ENCODE peak calls at places on chromosomes 12 and 14, in ten cellular contexts. E, C, R, S, P, Y, J, I, G and T are unnamed samples.

GRCh38 chr12:98456583-98457573 is 58.5 kb upstream of the TMPO start:
- DNase-seq in G (no peak), Y (peak), J (no peak), E (no peak), C (peak), I (no peak), R (peak), S (no peak), P (no peak), T (no peak)

GRCh38 chr12:95918194-95918993 is 24.0 kb downstream of the CCDC38 start:
- DNase-seq in C (no peak), E (peak), I (peak), J (peak), S (peak), P (peak), R (peak), G (peak), Y (peak), T (no peak)

GRCh38 chr14:76377675-76378074 is 1.7 kb downstream of the ESRRB start:
- DNase-seq in R (no peak), P (no peak), S (no peak), J (no peak), C (no peak), I (no peak), G (no peak), E (no peak), Y (no peak), T (no peak)

GRCh38 chr14:105410642-105411016 is 9.0 kb upstream of the MTA1 start:
- DNase-seq in P (no peak), R (no peak), J (no peak), G (no peak), E (no peak), I (no peak), S (no peak), Y (no peak), C (no peak), T (no peak)

GRCh38 chr12:124130717-124131670 is 158.0 kb downstream of the ZNF664 start:
- DNase-seq in P (no peak), Y (no peak), G (no peak), S (peak), E (no peak), J (no peak), C (no peak), R (no peak), I (no peak), T (no peak)

GRCh38 chr12:107477946-107478610 is 207.5 kb upstream of the PWP1 start:
- DNase-seq in S (no peak), G (no peak), P (no peak), E (no peak), R (no peak), I (no peak), C (no peak), J (no peak), Y (peak), T (no peak)

GRCh38 chr12:26125451-26126339 is 858 bp upstream of the BHLHE41 start:
- DNase-seq in J (peak), C (peak), I (peak), P (no peak), E (peak), R (peak), Y (peak), G (peak), S (no peak), T (no peak)

GRCh38 chr12:77323778-77324415 is 258.5 kb upstream of the E2F7 start:
- DNase-seq in J (no peak), R (no peak), P (no peak), G (no peak), S (no peak), I (no peak), E (no peak), Y (no peak), C (no peak), T (no peak)

GRCh38 chr12:54419088-54419887 is at the start of gene ITGA5:
- DNase-seq in E (peak), C (peak), P (no peak), S (no peak), J (peak), I (peak), G (peak), Y (peak), R (no peak), T (no peak)

GRCh38 chr14:82963756-82964155 is 1430.1 kb upstream of the SEL1L start:
- DNase-seq in J (no peak), P (no peak), C (no peak), E (no peak), I (no peak), S (no peak), Y (no peak), R (no peak), G (no peak), T (no peak)

GRCh38 chr14:105930572-105930971 is 404.2 kb downstream of the TMEM121 start:
- DNase-seq in E (no peak), R (no peak), S (no peak), G (no peak), P (no peak), C (no peak), Y (no peak), I (no peak), J (no peak), T (no peak)

GRCh38 chr14:71733210-71733883 is 198.9 kb upstream of the RGS6 start:
- DNase-seq in G (no peak), I (no peak), Y (peak), J (no peak), E (no peak), C (no peak), S (no peak), R (no peak), P (peak), T (no peak)

GRCh38 chr12:96466939-96467751 is 22.2 kb upstream of the CFAP54 start:
- DNase-seq in Y (no peak), C (no peak), P (no peak), S (no peak), R (no peak), J (no peak), I (no peak), G (no peak), E (no peak), T (peak)

GRCh38 chr14:77014004-77014604 is 14.4 kb downstream of the IRF2BPL start:
- DNase-seq in S (no peak), C (no peak), Y (peak), E (no peak), P (no peak), I (no peak), G (no peak), R (no peak), J (peak), T (no peak)

GRCh38 chr12:96094201-96094600 is 58.8 kb upstream of the LTA4H start:
- DNase-seq in E (no peak), I (no peak), S (peak), Y (no peak), G (peak), J (no peak), P (no peak), R (peak), C (no peak), T (no peak)

GRCh38 chr12:45732250-45732649 is 2.7 kb downstream of the ARID2 start:
- DNase-seq in S (no peak), E (no peak), Y (peak), R (no peak), G (no peak), J (no peak), P (no peak), I (peak), C (no peak), T (no peak)

GRCh38 chr14:98249476-98249875 is 1022.5 kb downstream of the BCL11B start:
- DNase-seq in R (no peak), E (no peak), Y (no peak), P (no peak), G (no peak), J (no peak), S (no peak), C (no peak), I (no peak), T (no peak)

GRCh38 chr14:21300892-21301291 is 21.0 kb downstream of the RPGRIP1 start:
- DNase-seq in Y (no peak), I (peak), S (no peak), E (no peak), C (no peak), R (peak), P (no peak), G (peak), J (no peak), T (no peak)

GRCh38 chr14:24066490-24067132 is 4.8 kb upstream of the CPNE6 start:
- DNase-seq in E (no peak), Y (no peak), R (no peak), J (no peak), I (no peak), S (no peak), G (no peak), C (no peak), P (no peak), T (no peak)

GRCh38 chr12:119669744-119670472 is 2.0 kb downstream of the PRKAB1 start:
- DNase-seq in Y (no peak), G (no peak), C (no peak), J (no peak), P (no peak), S (peak), E (peak), R (no peak), I (no peak), T (peak)

GRCh38 chr14:55120466-55121144 is 8.4 kb upstream of the LGALS3 start:
- DNase-seq in J (no peak), E (no peak), G (peak), I (peak), P (no peak), Y (no peak), R (no peak), S (no peak), C (no peak), T (no peak)

GRCh38 chr12:94266390-94266789 is 118.0 kb downstream of the PLXNC1 start:
- DNase-seq in J (no peak), P (no peak), G (no peak), I (no peak), Y (no peak), C (no peak), R (no peak), E (no peak), S (no peak), T (no peak)

GRCh38 chr12:12818693-12819092 is 5.5 kb downstream of the DDX47 start:
- DNase-seq in I (no peak), C (no peak), R (no peak), Y (no peak), E (no peak), S (no peak), G (no peak), P (no peak), J (no peak), T (no peak)

GRCh38 chr14:91848602-91849001 is 18.7 kb downstream of the TC2N start:
- DNase-seq in S (no peak), G (no peak), J (no peak), Y (no peak), R (no peak), C (no peak), I (no peak), P (no peak), E (no peak), T (no peak)

GRCh38 chr12:55728185-55728931 is 451 bp downstream of the CD63 start:
- DNase-seq in C (peak), S (peak), Y (peak), P (no peak), E (peak), G (peak), R (no peak), J (peak), I (peak), T (no peak)

GRCh38 chr14:24443053-24443683 is 592 bp upstream of the SDR39U1 start:
- DNase-seq in C (no peak), E (no peak), J (no peak), Y (no peak), G (no peak), I (peak), P (no peak), R (no peak), S (no peak), T (no peak)

GRCh38 chr12:114414031-114414865 is 8.3 kb upstream of the TBX5 start:
- DNase-seq in R (no peak), P (no peak), I (no peak), S (no peak), Y (no peak), J (no peak), E (no peak), G (no peak), C (no peak), T (no peak)

GRCh38 chr12:124883263-124883876 is 19.7 kb upstream of the SCARB1 start:
- DNase-seq in G (no peak), E (no peak), J (no peak), P (no peak), C (no peak), I (no peak), Y (no peak), S (no peak), R (no peak), T (no peak)

GRCh38 chr12:124797321-124797720 is 66.3 kb downstream of the SCARB1 start:
- DNase-seq in Y (no peak), S (no peak), E (no peak), I (no peak), R (no peak), J (no peak), P (no peak), C (no peak), G (no peak), T (no peak)

GRCh38 chr14:99413972-99414371 is 66.7 kb downstream of the SETD3 start:
- DNase-seq in J (no peak), Y (no peak), E (no peak), P (no peak), I (no peak), C (no peak), R (no peak), G (no peak), S (no peak), T (no peak)

GRCh38 chr14:32588448-32589320 is 259.6 kb downstream of the AKAP6 start:
- DNase-seq in P (peak), C (no peak), Y (peak), R (no peak), I (peak), S (no peak), J (no peak), G (peak), E (no peak), T (no peak)

GRCh38 chr12:9244894-9245293 is 36.7 kb upstream of the PZP start:
- DNase-seq in J (peak), C (peak), I (no peak), S (no peak), P (no peak), G (no peak), R (no peak), E (no peak), Y (no peak), T (no peak)

GRCh38 chr12:54075974-54076373 is 22.3 kb downstream of the HOXC4 start:
- DNase-seq in P (no peak), G (no peak), E (no peak), C (no peak), S (no peak), I (no peak), Y (no peak), J (no peak), R (no peak), T (no peak)

GRCh38 chr12:132955094-132955932 is 793 bp downstream of the ZNF605 start:
- DNase-seq in G (peak), J (peak), S (no peak), R (peak), E (peak), P (peak), C (peak), I (peak), Y (peak), T (no peak)

GRCh38 chr12:645563-646071 is 17.6 kb downstream of the NINJ2 start:
- DNase-seq in Y (peak), R (no peak), J (peak), P (no peak), G (peak), I (peak), S (no peak), C (peak), E (no peak), T (no peak)

GRCh38 chr12:76219806-76220205 is 128.4 kb downstream of the BBS10 start:
- DNase-seq in R (no peak), E (no peak), J (no peak), C (no peak), I (no peak), Y (no peak), P (no peak), G (no peak), S (no peak), T (no peak)

GRCh38 chr12:43238281-43238680 is 313.7 kb downstream of the ADAMTS20 start:
- DNase-seq in Y (peak), E (no peak), J (no peak), I (peak), R (no peak), P (no peak), S (no peak), C (no peak), G (no peak), T (no peak)

GRCh38 chr12:78494911-78495310 is 369.7 kb upstream of the SYT1 start:
- DNase-seq in I (no peak), E (no peak), G (no peak), S (no peak), R (no peak), P (no peak), Y (peak), J (no peak), C (no peak), T (no peak)